ENCODE peak calls at places on chromosomes 7 and 10, in five cellular contexts. H, X, E, N and U are unnamed samples.
A peak's percentile ranks its signal among the peaks of the same experiment; 100 is the strongest.

GRCh38 chr10:7475046-7475860 is 64.4 kb upstream of the SFMBT2 start:
- DNase-seq in N (peak; percentile 3), E (no peak), X (no peak), H (no peak), U (peak; percentile 30)

GRCh38 chr7:154330318-154330717 is 278.1 kb downstream of the DPP6 start:
- DNase-seq in N (no peak), H (no peak), X (no peak), E (no peak), U (no peak)

GRCh38 chr10:62594093-62594520 is 210.4 kb upstream of the ADO start:
- DNase-seq in E (peak; percentile 44), N (peak; percentile 70), X (peak; percentile 48), H (peak; percentile 12), U (no peak)

GRCh38 chr7:111092406-111093160 is 1.7 kb downstream of the LRRN3 start:
- DNase-seq in H (no peak), N (no peak), X (no peak), E (no peak), U (no peak)

GRCh38 chr7:78516450-78516849 is 717.9 kb downstream of the PHTF2 start:
- DNase-seq in H (no peak), X (no peak), E (no peak), N (no peak), U (no peak)

GRCh38 chr7:50357346-50357745 is 52.8 kb downstream of the IKZF1 start:
- DNase-seq in H (no peak), N (no peak), X (no peak), E (no peak), U (no peak)

GRCh38 chr10:21260060-21260792 is 265.3 kb downstream of the SKIDA1 start:
- DNase-seq in H (no peak), E (no peak), X (no peak), N (peak; percentile 46), U (no peak)

GRCh38 chr10:3981300-3981699 is 196.3 kb upstream of the KLF6 start:
- DNase-seq in E (no peak), H (no peak), X (no peak), N (no peak), U (no peak)

GRCh38 chr7:29113384-29114102 is 32.8 kb downstream of the CPVL start:
- DNase-seq in E (no peak), X (peak; percentile 22), N (peak; percentile 44), H (no peak), U (no peak)

GRCh38 chr7:100173806-100174495 is 3.2 kb downstream of the GPC2 start:
- DNase-seq in N (no peak), H (no peak), X (no peak), E (no peak), U (no peak)

GRCh38 chr7:116210345-116211005 is at the start of gene TES:
- DNase-seq in X (no peak), H (no peak), E (peak; percentile 58), N (peak; percentile 71), U (no peak)

GRCh38 chr10:83166344-83166743 is 973.0 kb upstream of the GHITM start:
- DNase-seq in H (no peak), E (no peak), X (no peak), N (no peak), U (no peak)